ENCODE peak calls at places on chromosomes 2 and 18, in five cellular contexts. M, Q, R, T and V are unnamed samples.
A peak's percentile ranks its signal among the peaks of the same experiment; 100 is the strongest.

GRCh38 chr18:55236150-55236931 is 277.1 kb upstream of the CCDC68 start:
- DNase-seq in M (no peak), Q (no peak), R (no peak), T (no peak), V (no peak)

GRCh38 chr18:13495980-13496379 is 230.4 kb downstream of the FAM210A start:
- DNase-seq in M (no peak), Q (no peak), R (no peak), T (no peak), V (no peak)

GRCh38 chr18:30957086-30957485 is 85.5 kb downstream of the DSC3 start:
- DNase-seq in M (no peak), Q (no peak), R (no peak), T (no peak), V (no peak)

GRCh38 chr18:12048827-12049175 is 44.8 kb upstream of the ANKRD62 start:
- DNase-seq in M (no peak), Q (no peak), R (no peak), T (no peak), V (no peak)

GRCh38 chr2:73063909-73064875 is 7.3 kb downstream of the SFXN5 start:
- DNase-seq in M (peak; percentile 49), Q (no peak), R (peak; percentile 68), T (no peak), V (peak; percentile 35)

GRCh38 chr2:169997140-169997887 is 170.1 kb downstream of the UBR3 start:
- DNase-seq in M (no peak), Q (no peak), R (no peak), T (no peak), V (no peak)

GRCh38 chr2:187542123-187542522 is 12.1 kb downstream of the TFPI start:
- DNase-seq in M (no peak), Q (no peak), R (no peak), T (no peak), V (no peak)

GRCh38 chr2:12096425-12096824 is 350.0 kb downstream of the LPIN1 start:
- DNase-seq in M (no peak), Q (no peak), R (no peak), T (no peak), V (peak; percentile 28)

GRCh38 chr18:8987250-8987649 is 115.2 kb upstream of the NDUFV2 start:
- DNase-seq in M (no peak), Q (no peak), R (no peak), T (no peak), V (no peak)

GRCh38 chr18:23553887-23554286 is 32.4 kb downstream of the NPC1 start:
- DNase-seq in M (no peak), Q (no peak), R (no peak), T (no peak), V (no peak)

GRCh38 chr2:73260338-73260984 is 23.8 kb downstream of the FBXO41 start:
- DNase-seq in M (peak; percentile 80), Q (peak; percentile 72), R (no peak), T (peak; percentile 75), V (peak; percentile 76)

GRCh38 chr2:238853724-238854123 is 5.8 kb downstream of the TWIST2 start:
- DNase-seq in M (no peak), Q (no peak), R (no peak), T (no peak), V (no peak)

GRCh38 chr18:69757733-69758132 is 189.9 kb downstream of the CD226 start:
- DNase-seq in M (no peak), Q (no peak), R (no peak), T (no peak), V (no peak)

GRCh38 chr18:31819106-31819924 is 58.6 kb upstream of the SLC25A52 start:
- DNase-seq in M (peak; percentile 15), Q (peak; percentile 59), R (peak; percentile 39), T (peak; percentile 66), V (no peak)

GRCh38 chr18:69840445-69840844 is 107.2 kb downstream of the CD226 start:
- DNase-seq in M (no peak), Q (no peak), R (no peak), T (no peak), V (no peak)

GRCh38 chr2:97730245-97730644 is 16.9 kb downstream of the ZAP70 start:
- DNase-seq in M (no peak), Q (no peak), R (no peak), T (no peak), V (no peak)

GRCh38 chr2:98463551-98463971 is 18.9 kb downstream of the INPP4A start:
- DNase-seq in M (no peak), Q (no peak), R (no peak), T (no peak), V (peak; percentile 34)

GRCh38 chr2:224545884-224546644 is 39.1 kb downstream of the CUL3 start:
- DNase-seq in M (no peak), Q (no peak), R (no peak), T (no peak), V (no peak)

GRCh38 chr2:54757496-54757895 is 34.0 kb downstream of the EML6 start:
- DNase-seq in M (no peak), Q (no peak), R (no peak), T (no peak), V (peak; percentile 17)

GRCh38 chr2:119520696-119521436 is 3.4 kb downstream of the SCTR start:
- DNase-seq in M (no peak), Q (no peak), R (no peak), T (no peak), V (no peak)

DNA sequence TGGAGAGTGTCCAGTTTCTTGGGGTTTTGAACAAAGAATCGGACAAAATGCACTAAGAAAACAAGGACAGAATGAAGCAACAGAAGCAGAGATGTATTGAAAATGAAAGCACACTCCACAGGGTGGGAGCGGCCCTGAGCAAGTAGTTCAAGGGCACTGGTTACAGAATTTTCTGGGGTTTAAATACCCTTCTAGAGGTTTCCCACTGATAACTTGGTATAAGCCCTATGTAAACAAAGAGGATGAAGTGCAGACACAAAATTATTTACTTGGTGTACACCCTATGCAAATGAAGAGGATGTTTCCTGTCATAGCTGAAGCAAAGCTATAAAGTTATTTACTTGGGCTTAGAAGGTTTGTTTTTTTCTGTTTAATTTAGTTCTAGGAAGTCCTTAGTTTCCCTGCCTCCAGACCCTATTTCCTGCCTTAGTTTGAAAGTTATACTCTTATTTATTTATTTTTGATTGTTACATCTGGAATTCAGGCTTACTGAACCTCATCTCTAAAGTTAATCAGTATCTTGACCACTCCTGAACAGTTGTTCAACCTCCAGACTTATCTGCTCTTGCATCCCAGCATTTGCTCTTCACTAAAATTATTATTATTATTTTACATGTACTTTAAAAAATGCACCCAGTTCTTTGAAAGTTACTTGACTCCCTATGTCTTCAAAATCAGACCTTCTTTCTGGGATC is 193.5 kb downstream of the SPP2 start:
- DNase-seq in M (no peak), Q (no peak), R (no peak), T (no peak), V (no peak)
- TF ChIP-seq SP1 in M (no peak), Q (no peak), R (no peak), T (no peak), V (no peak)

DNA sequence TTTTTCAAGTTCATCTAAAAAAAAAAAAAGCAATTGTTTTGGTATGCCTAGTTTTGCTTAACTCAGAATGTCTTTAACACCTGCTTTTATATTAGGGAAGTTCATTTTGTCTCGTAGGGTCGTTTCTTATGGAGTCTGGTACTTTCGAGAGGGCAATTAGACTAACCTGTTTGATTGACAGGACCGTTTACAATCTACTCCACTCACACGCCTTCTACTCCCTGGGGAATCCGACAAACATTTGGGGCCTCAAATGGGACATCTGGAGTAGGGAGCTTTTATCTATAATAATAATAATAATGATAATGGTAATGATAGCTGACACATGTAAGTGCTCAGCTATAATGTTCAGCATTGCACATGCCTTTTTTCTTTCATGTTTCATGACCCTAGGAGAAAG is 261.6 kb upstream of the RASGRP3 start:
- DNase-seq in M (no peak), Q (no peak), R (no peak), T (no peak), V (no peak)
- TF ChIP-seq SP1 in M (no peak), Q (no peak), R (no peak), T (no peak), V (no peak)

GRCh38 chr2:111053266-111053665 is 67.4 kb upstream of the BCL2L11 start:
- DNase-seq in M (no peak), Q (no peak), R (no peak), T (no peak), V (no peak)

GRCh38 chr2:111053825-111054490 is 66.8 kb upstream of the BCL2L11 start:
- DNase-seq in M (no peak), Q (no peak), R (no peak), T (no peak), V (no peak)

GRCh38 chr2:111057045-111057444 is 63.7 kb upstream of the BCL2L11 start:
- DNase-seq in M (no peak), Q (no peak), R (no peak), T (no peak), V (no peak)

GRCh38 chr2:111055735-111056134 is 65.0 kb upstream of the BCL2L11 start:
- DNase-seq in M (no peak), Q (no peak), R (no peak), T (no peak), V (no peak)

DNA sequence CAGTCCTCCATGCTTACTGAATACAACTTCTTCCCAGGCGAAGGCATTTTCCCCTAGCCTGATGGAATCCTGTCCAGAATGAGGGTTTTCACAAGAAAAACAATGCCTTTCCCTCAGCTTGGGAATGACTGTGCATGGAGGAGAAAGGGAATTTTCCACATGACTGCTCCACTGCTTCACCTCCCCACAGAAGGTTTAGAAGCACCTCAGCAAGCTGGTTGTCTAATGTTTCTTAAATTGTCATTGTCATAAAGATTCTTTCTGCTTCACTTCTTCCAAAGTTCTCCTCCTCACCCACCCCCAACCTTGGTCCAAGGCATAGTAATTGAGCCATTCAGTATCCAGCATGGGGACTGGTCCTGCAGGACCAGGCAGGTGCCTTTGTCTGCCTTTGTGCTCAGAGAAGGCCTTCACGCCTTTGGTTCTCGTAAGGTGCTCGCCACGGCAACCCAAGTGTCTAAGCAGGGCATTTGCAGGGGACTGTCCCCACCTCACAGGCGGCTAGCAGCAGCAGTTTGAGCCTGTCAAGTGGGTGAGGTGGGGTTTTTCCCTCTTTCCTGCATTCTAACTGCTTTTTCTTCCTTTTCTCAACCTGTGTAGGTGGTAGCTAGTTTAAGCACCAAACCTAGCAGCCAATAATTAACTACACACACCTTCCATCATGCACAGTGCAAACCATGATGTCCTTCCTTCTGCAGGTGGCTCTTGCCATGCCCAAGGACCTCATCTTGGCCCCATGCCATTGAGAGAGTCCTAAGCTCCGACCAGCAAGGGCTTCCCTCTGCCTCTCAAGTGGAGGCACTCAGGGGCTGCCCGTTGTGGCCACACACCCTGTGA is 65.7 kb upstream of the BCL2L11 start:
- DNase-seq in M (no peak), Q (no peak), R (no peak), T (no peak), V (no peak)
- TF ChIP-seq SP1 in M (no peak), Q (no peak), R (no peak), T (no peak), V (no peak)

DNA sequence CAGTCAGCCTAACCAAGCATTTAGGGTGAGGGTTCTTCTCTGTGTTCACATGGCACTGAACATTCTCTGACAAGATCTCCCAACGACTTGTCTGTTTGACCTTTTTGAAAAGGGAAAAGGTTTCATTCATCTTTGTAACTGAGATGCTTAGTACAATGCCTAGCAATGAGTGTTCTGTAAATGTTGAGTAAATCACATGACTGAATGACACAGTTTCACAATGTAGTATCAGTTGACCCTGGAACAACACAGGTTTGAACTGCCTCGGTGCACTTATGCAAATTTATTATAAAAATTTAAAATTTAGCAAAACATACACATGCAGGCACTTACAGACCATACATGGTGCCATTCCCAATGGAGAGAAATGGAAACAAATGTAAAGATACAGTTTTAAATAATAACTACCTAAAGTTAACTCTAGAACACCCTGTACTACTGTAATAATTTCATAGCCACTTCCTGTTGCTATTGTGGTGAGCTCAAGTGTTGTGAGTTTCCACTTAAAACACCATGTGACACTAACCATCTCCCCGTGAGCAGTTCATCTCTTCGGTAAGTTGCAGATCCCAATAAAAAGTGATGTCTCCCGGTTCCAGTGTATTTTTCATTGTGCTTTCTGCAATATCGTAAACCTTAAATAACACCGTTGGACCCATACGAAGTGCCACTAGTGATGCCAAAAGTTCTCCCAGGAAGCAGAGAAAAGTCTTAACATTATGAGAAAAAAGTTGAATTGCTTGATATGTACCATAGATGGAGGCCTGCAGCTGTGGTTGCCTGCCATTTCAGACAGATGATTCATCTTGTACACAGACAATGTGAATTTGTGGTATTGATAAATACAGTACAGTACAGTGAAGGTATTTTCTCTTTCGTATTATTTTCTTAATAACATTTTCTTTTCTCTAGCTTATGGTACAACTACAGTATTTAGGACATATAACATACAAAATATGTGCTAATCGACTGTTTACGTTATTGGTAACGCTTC is 33.9 kb upstream of the VWC2L start:
- DNase-seq in M (no peak), Q (no peak), R (no peak), T (no peak), V (no peak)
- TF ChIP-seq SP1 in M (no peak), Q (no peak), R (no peak), T (no peak), V (no peak)